ENCODE peak calls at places on chromosomes 7 and 10, in nine cellular contexts. M, K, O, G, W, N, Z, S and I are unnamed samples.
A peak's percentile ranks its signal among the peaks of the same experiment; 100 is the strongest.

GRCh38 chr7:139681463-139681755 is 96.4 kb downstream of the HIPK2 start:
- DNase-seq in M (no peak), K (no peak), O (no peak), G (no peak), W (no peak), N (no peak), Z (no peak), S (no peak), I (no peak)

GRCh38 chr10:75460059-75460458 is 28.6 kb downstream of the LRMDA start:
- DNase-seq in M (no peak), K (no peak), O (no peak), G (no peak), W (no peak), N (no peak), Z (no peak), S (no peak), I (no peak)

GRCh38 chr10:48697091-48697490 is 12.4 kb downstream of the WDFY4 start:
- DNase-seq in M (no peak), K (no peak), O (no peak), G (no peak), W (no peak), N (no peak), Z (no peak), S (no peak), I (no peak)

GRCh38 chr7:1571261-1571650 is 1.4 kb upstream of the PSMG3 start:
- DNase-seq in M (no peak), K (no peak), O (peak; percentile 47), G (no peak), W (no peak), N (no peak), Z (peak; percentile 65), S (peak; percentile 28), I (no peak)

GRCh38 chr10:124418726-124419501 is at the start of gene OAT:
- DNase-seq in M (peak; percentile 95), K (peak; percentile 96), O (peak; percentile 83), G (peak; percentile 96), W (peak; percentile 98), N (peak; percentile 97), Z (peak; percentile 98), S (peak; percentile 92), I (peak; percentile 97)

GRCh38 chr10:22824984-22825383 is 102.9 kb upstream of the ARMC3 start:
- DNase-seq in M (peak; percentile 73), K (no peak), O (peak; percentile 92), G (no peak), W (no peak), N (no peak), Z (no peak), S (peak; percentile 81), I (no peak)

GRCh38 chr10:107163086-107163880 is 1.2 kb downstream of the SORCS1 start:
- DNase-seq in M (no peak), K (no peak), O (no peak), G (no peak), W (no peak), N (no peak), Z (peak; percentile 13), S (no peak), I (no peak)

GRCh38 chr7:33418251-33418701 is 288.9 kb downstream of the BBS9 start:
- DNase-seq in M (no peak), K (no peak), O (peak; percentile 96), G (no peak), W (no peak), N (no peak), Z (no peak), S (no peak), I (no peak)

GRCh38 chr7:46534593-46535271 is 613.7 kb upstream of the IGFBP3 start:
- DNase-seq in M (no peak), K (no peak), O (peak; percentile 89), G (no peak), W (no peak), N (no peak), Z (no peak), S (no peak), I (peak; percentile 36)

GRCh38 chr10:125473138-125473793 is 209.7 kb downstream of the TEX36 start:
- DNase-seq in M (no peak), K (no peak), O (no peak), G (no peak), W (no peak), N (no peak), Z (no peak), S (no peak), I (no peak)

GRCh38 chr7:99910976-99911375 is 8.4 kb downstream of the TRIM4 start:
- DNase-seq in M (no peak), K (no peak), O (no peak), G (no peak), W (no peak), N (no peak), Z (no peak), S (no peak), I (no peak)

GRCh38 chr7:117582219-117582704 is 102.4 kb downstream of the CFTR start:
- DNase-seq in M (no peak), K (no peak), O (peak; percentile 91), G (peak; percentile 20), W (no peak), N (peak; percentile 74), Z (peak; percentile 56), S (peak; percentile 95), I (no peak)

GRCh38 chr7:158838238-158838637 is 8.9 kb upstream of the ESYT2 start:
- DNase-seq in M (no peak), K (no peak), O (no peak), G (no peak), W (no peak), N (no peak), Z (no peak), S (no peak), I (no peak)

GRCh38 chr10:130109796-130110235 is 814 bp downstream of the C10orf143 start:
- DNase-seq in M (peak; percentile 67), K (peak; percentile 63), O (peak; percentile 67), G (peak; percentile 56), W (peak; percentile 78), N (no peak), Z (peak; percentile 89), S (peak; percentile 80), I (peak; percentile 88)

GRCh38 chr7:100166966-100167911 is 1.2 kb downstream of the GAL3ST4 start:
- DNase-seq in M (no peak), K (no peak), O (no peak), G (no peak), W (peak; percentile 62), N (no peak), Z (no peak), S (no peak), I (no peak)

DNA sequence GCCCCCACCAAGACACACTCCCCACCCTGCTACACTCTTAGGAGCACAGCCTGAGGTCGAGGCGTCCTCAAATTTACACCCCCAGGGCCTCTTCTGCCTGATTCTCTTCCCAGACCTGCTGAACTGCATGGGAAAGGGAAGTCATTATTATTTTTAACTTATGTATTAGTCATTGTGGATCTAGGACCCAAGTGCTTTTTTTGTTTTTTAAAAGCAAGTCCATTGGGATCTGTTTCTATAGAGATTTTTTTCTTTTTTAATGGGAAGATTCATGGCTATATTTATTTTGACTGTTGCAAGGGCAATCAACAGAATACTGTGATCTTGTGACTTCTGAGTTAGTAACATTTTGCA is 203.8 kb downstream of the ZMYND11 start:
- DNase-seq in M (no peak), K (no peak), O (no peak), G (no peak), W (no peak), N (no peak), Z (no peak), S (peak; percentile 32), I (no peak)
- H3K4me3 ChIP-seq in M (no peak overlapping the region), K (no peak overlapping the region), O (no peak overlapping the region), G (no peak overlapping the region), W (no peak overlapping the region), N (no peak overlapping the region), Z (no peak overlapping the region), S (peak overlapping the region; percentile 54), I (no peak overlapping the region)

DNA sequence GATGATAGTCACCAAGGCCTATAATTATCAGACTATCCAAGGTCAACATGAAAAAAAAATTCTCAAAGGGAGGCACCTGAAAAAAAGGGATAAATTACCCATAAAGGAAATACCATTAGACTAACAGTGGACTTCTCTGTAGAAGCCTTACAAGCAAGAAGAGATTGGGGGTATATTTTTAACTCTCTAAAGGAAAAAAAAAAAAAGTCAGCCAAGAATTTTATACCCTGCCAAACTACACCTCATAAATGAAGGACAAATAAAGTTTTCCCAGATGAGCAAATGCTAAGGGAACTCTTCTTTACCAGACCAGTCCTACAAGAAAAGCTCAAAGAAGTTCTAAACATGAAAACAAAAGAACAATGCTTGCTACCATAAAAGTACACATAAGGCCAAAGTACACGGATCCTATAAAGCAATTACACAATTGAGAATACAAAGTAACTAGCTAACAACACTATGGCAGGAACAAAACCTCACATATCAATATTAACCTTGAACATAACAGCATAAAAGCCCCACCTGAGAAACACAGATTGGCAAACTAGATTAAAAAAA is 263.1 kb downstream of the RNLS start:
- DNase-seq in M (no peak), K (no peak), O (no peak), G (no peak), W (no peak), N (no peak), Z (no peak), S (no peak), I (no peak)
- H3K27ac ChIP-seq in M (no peak overlapping the region), K (no peak overlapping the region), O (no peak overlapping the region), G (no peak overlapping the region), W (no peak overlapping the region), N (no peak overlapping the region), Z (no peak overlapping the region), S (no peak overlapping the region), I (no peak overlapping the region)

DNA sequence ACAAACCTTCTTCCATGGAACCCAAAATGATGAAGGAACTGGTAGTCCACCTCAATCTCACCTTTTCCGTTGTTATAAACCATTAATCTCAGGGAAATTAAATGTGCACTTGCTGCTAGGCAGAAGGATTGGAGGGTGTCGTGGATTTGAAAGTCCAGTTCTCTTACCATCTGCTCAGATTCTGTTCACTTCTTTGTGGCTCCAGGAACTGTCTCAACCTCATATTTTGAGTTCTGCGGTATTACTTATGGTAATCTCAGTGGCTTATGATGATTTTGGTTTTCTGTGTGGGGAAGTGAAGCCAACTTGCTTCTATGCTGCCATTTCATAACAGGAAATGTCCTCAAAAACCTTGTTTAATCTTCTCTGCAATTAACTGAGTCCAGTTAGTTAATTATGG is 136.4 kb downstream of the CDC14C start:
- DNase-seq in M (no peak), K (no peak), O (no peak), G (no peak), W (no peak), N (no peak), Z (no peak), S (no peak), I (no peak)
- H3K9me3 ChIP-seq in M (no peaks in the 10 kb centered on the region), K (no peaks in the 10 kb centered on the region), O (no peaks in the 10 kb centered on the region), G (no peaks in the 10 kb centered on the region), W (no peaks in the 10 kb centered on the region), N (peaks cover 15% of the 10 kb centered on the region), Z (no peaks in the 10 kb centered on the region), S (no peaks in the 10 kb centered on the region), I (no peaks in the 10 kb centered on the region)

DNA sequence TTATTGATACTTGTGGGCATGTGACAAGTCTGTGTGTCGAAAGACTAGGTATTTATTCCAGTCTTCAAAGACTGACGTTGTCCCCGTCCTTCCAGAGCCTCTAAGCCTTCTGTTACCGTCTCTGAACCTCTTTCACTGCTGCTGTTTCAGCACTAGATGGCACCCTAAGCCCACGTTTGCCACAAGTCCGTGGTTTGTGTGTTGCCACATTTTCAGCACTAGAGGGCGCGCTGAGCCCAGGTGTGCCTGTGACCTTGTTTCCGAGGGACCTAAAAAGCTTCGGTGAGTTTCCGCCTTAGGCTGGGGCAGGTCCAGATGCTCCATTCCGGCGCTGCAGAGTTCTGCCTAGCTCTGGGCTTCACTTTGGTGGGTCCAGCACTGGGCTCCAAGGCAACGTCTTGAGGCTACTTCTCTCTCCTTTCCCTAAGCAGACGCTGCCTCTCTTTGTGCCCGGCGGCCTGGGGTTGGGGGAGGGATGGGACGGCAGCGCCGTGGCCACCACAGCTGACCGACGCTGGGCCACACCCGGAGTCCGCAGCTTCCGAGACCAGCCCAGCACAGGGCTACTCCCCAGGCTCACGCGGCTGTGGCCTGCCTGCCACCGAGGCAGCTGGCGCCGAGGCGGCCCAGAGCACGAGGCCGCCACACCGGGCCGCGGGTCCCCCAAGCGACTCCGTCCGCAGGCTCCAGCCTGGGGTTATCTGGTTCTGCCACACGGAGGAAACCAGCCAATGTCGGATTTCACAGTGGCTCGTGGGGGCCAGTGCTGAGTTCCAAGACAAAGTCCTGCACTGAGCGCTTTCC is 520.2 kb downstream of the REEP3 start:
- DNase-seq in M (peak; percentile 64), K (peak; percentile 76), O (peak; percentile 26), G (peak; percentile 33), W (peak; percentile 68), N (peak; percentile 76), Z (peak; percentile 83), S (peak; percentile 94), I (peak; percentile 78)
- H3K4me3 ChIP-seq in M (no peak overlapping the region), K (peak overlapping the region; percentile 47), O (peak overlapping the region; percentile 41), G (peak overlapping the region; percentile 8), W (peak overlapping the region; percentile 36), N (peak overlapping the region; percentile 21), Z (no peak overlapping the region), S (peak overlapping the region; percentile 56), I (no peak overlapping the region)